ENCODE peak calls at places on chromosome 14, in six cellular contexts. N, Q, V, B, A and T are unnamed samples.
A peak's percentile ranks its signal among the peaks of the same experiment; 100 is the strongest.

GRCh38 chr14:95431199-95432145 is 85.0 kb downstream of the SYNE3 start:
- DNase-seq in V (peak; percentile 77), B (peak; percentile 40), N (peak; percentile 66), A (no peak), Q (peak; percentile 37), T (no peak)

GRCh38 chr14:53151867-53152626 is 1.1 kb downstream of the DDHD1 start:
- DNase-seq in A (peak; percentile 29), N (peak; percentile 42), Q (peak; percentile 68), B (peak; percentile 76), V (peak; percentile 80), T (no peak)

GRCh38 chr14:69985456-69985855 is 106.2 kb downstream of the SMOC1 start:
- DNase-seq in A (no peak), Q (peak; percentile 37), V (no peak), N (no peak), B (no peak), T (no peak)

GRCh38 chr14:68891851-68892660 is 87.0 kb downstream of the ACTN1 start:
- DNase-seq in N (no peak), V (no peak), B (peak; percentile 42), A (no peak), Q (peak; percentile 61), T (peak; percentile 65)

GRCh38 chr14:102182190-102182589 is 42.5 kb downstream of the WDR20 start:
- DNase-seq in A (peak; percentile 69), V (no peak), N (no peak), Q (peak; percentile 83), B (peak; percentile 59), T (peak; percentile 26)

GRCh38 chr14:35821546-35822411 is 4.4 kb upstream of the BRMS1L start:
- DNase-seq in B (peak; percentile 46), A (no peak), N (peak; percentile 52), Q (peak; percentile 35), V (no peak), T (peak; percentile 23)

GRCh38 chr14:58772814-58773620 is 135.3 kb downstream of the DACT1 start:
- DNase-seq in Q (peak; percentile 11), N (no peak), V (peak; percentile 68), B (no peak), A (no peak), T (no peak)

GRCh38 chr14:65961004-65961403 is 525.2 kb upstream of the CCDC196 start:
- DNase-seq in B (peak; percentile 58), V (peak; percentile 93), A (no peak), N (peak; percentile 74), Q (peak; percentile 73), T (peak; percentile 46)

GRCh38 chr14:73789996-73790581 is 61.5 kb upstream of the PTGR2 start:
- DNase-seq in Q (peak; percentile 92), N (no peak), A (peak; percentile 85), B (peak; percentile 89), V (no peak), T (no peak)

GRCh38 chr14:41609704-41610183 is 3.1 kb downstream of the LRFN5 start:
- DNase-seq in B (peak; percentile 45), V (peak; percentile 94), Q (peak; percentile 66), N (peak; percentile 92), A (no peak), T (no peak)

GRCh38 chr14:24297190-24297964 is 2.2 kb downstream of the DHRS1 start:
- DNase-seq in V (no peak), A (no peak), B (no peak), Q (peak; percentile 21), N (peak; percentile 49), T (no peak)

GRCh38 chr14:91328313-91329050 is 84.0 kb upstream of the GPR68 start:
- DNase-seq in A (no peak), B (no peak), N (no peak), Q (no peak), V (no peak), T (no peak)

GRCh38 chr14:23665302-23666016 is 29.3 kb downstream of the DHRS2 start:
- DNase-seq in V (no peak), Q (no peak), N (no peak), B (no peak), A (no peak), T (no peak)

GRCh38 chr14:95238674-95239313 is 80.9 kb downstream of the CLMN start:
- DNase-seq in N (no peak), B (no peak), A (no peak), V (no peak), Q (no peak), T (no peak)

GRCh38 chr14:80958258-80958657 is 2.8 kb downstream of the TSHR start:
- DNase-seq in Q (no peak), N (no peak), V (no peak), A (no peak), B (no peak), T (no peak)

GRCh38 chr14:65226824-65227604 is 124.7 kb upstream of the MAX start:
- DNase-seq in Q (no peak), A (no peak), N (no peak), V (peak; percentile 90), B (peak; percentile 50), T (peak; percentile 48)

GRCh38 chr14:52266179-52266578 is 1.3 kb upstream of the PTGDR start:
- DNase-seq in N (no peak), B (peak; percentile 82), A (peak; percentile 19), Q (peak; percentile 50), V (no peak), T (peak; percentile 37)

GRCh38 chr14:68926236-68926635 is 52.9 kb downstream of the ACTN1 start:
- DNase-seq in N (no peak), V (no peak), B (no peak), A (no peak), Q (peak; percentile 30), T (no peak)

GRCh38 chr14:46136456-46136855 is 515.1 kb downstream of the RPL10L start:
- DNase-seq in B (no peak), N (no peak), Q (no peak), V (no peak), A (no peak), T (no peak)

GRCh38 chr14:105153739-105154475 is 14.7 kb downstream of the JAG2 start:
- DNase-seq in B (no peak), A (no peak), V (no peak), Q (no peak), N (no peak), T (no peak)

GRCh38 chr14:105878554-105878953 is 352.2 kb downstream of the TMEM121 start:
- DNase-seq in N (no peak), V (peak; percentile 11), A (no peak), B (no peak), Q (no peak), T (no peak)

GRCh38 chr14:100669468-100669867 is 57.2 kb upstream of the DLK1 start:
- DNase-seq in N (peak; percentile 26), A (no peak), Q (no peak), V (no peak), B (no peak), T (no peak)

GRCh38 chr14:35223927-35224326 is 68.3 kb upstream of the PSMA6 start:
- DNase-seq in B (no peak), N (no peak), Q (peak; percentile 7), V (no peak), A (no peak), T (no peak)

GRCh38 chr14:61322799-61323290 is 1.5 kb downstream of the PRKCH start:
- DNase-seq in A (no peak), Q (no peak), B (no peak), V (peak; percentile 64), N (no peak), T (no peak)

GRCh38 chr14:99930420-99931274 is 134.6 kb upstream of the EVL start:
- DNase-seq in Q (no peak), V (no peak), A (no peak), N (peak; percentile 71), B (no peak), T (no peak)

GRCh38 chr14:91114079-91115065 is 499 bp downstream of the DGLUCY start:
- DNase-seq in V (peak; percentile 92), B (peak; percentile 56), A (no peak), Q (peak; percentile 91), N (peak; percentile 75), T (no peak)

GRCh38 chr14:53432378-53432802 is 279.3 kb upstream of the DDHD1 start:
- DNase-seq in B (peak; percentile 63), A (no peak), V (peak; percentile 82), Q (peak; percentile 59), N (peak; percentile 32), T (peak; percentile 52)

GRCh38 chr14:38404100-38404541 is 148.2 kb upstream of the CLEC14A start:
- DNase-seq in Q (peak; percentile 13), B (peak; percentile 46), A (peak; percentile 85), N (no peak), V (no peak), T (peak; percentile 81)

GRCh38 chr14:77979666-77980351 is 179.9 kb downstream of the ADCK1 start:
- DNase-seq in Q (no peak), A (no peak), V (peak; percentile 88), N (peak; percentile 9), B (no peak), T (no peak)

GRCh38 chr14:27845902-27846301 is 920.7 kb upstream of the FOXG1 start:
- DNase-seq in A (no peak), V (no peak), B (no peak), N (no peak), Q (no peak), T (no peak)

GRCh38 chr14:105066285-105067071 is 1.2 kb upstream of the GPR132 start:
- DNase-seq in N (no peak), V (peak; percentile 49), A (no peak), B (no peak), Q (no peak), T (no peak)

GRCh38 chr14:97408937-97409860 is 612.0 kb downstream of the VRK1 start:
- DNase-seq in N (no peak), Q (no peak), A (no peak), B (no peak), V (peak; percentile 33), T (no peak)

GRCh38 chr14:101137234-101137633 is 233.7 kb upstream of the RTL1 start:
- DNase-seq in B (no peak), V (no peak), N (no peak), Q (no peak), A (no peak), T (no peak)

GRCh38 chr14:94378527-94379290 is 9.7 kb downstream of the SERPINA1 start:
- DNase-seq in N (no peak), B (no peak), A (no peak), V (no peak), Q (no peak), T (no peak)

GRCh38 chr14:20686386-20687143 is 2.0 kb upstream of the ANG start:
- DNase-seq in A (no peak), N (no peak), Q (no peak), B (no peak), V (peak; percentile 1), T (no peak)

GRCh38 chr14:98138666-98139065 is 1133.3 kb downstream of the BCL11B start:
- DNase-seq in N (peak; percentile 51), V (peak; percentile 83), B (peak; percentile 27), Q (peak; percentile 36), A (no peak), T (no peak)